ENCODE peak calls at places on chromosomes 11 and 22, in six cellular contexts. E is activated T-helper 1 cell treated with Interleukin-2 at 50 U/mL for 16 hours; P is SW 1271; K is GM12891; Z is stimulated activated CD8-positive, alpha-beta memory T cell treated with anti-CD3 and anti-CD28 coated beads, Interleukin-15, amount 100 ng/mL, for 4 hours; J is activated T-cell treated with anti-CD3 and anti-CD28 coated beads for 1 hour. S is an unnamed sample.

GRCh38 chr22:28002181-28002700 is 83.2 kb upstream of the PITPNB start:
- DNase-seq in J (no peak), P (no peak), Z (no peak), K (no peak), E (no peak), S (no peak)

GRCh38 chr11:93169950-93170561 is 27.7 kb downstream of the SLC36A4 start:
- DNase-seq in Z (no peak), J (no peak), E (no peak), P (no peak), K (no peak), S (no peak)

GRCh38 chr11:111942826-111943225 is 5.7 kb downstream of the DIXDC1 start:
- DNase-seq in J (no peak), E (no peak), Z (no peak), K (no peak), P (no peak), S (no peak)

GRCh38 chr22:39598017-39598965 is 27.7 kb downstream of the CACNA1I start:
- DNase-seq in Z (peak; percentile 21), E (peak; percentile 57), J (peak; percentile 72), P (no peak), K (peak; percentile 63), S (peak; percentile 46)

GRCh38 chr11:47233989-47234668 is 14.5 kb downstream of the ACP2 start:
- DNase-seq in E (no peak), K (no peak), Z (no peak), J (no peak), P (no peak), S (no peak)

GRCh38 chr11:79043726-79044125 is 397.1 kb downstream of the TENM4 start:
- DNase-seq in E (no peak), Z (no peak), J (no peak), P (no peak), K (no peak), S (no peak)

GRCh38 chr22:32619614-32620426 is 145.2 kb downstream of the FBXO7 start:
- DNase-seq in K (no peak), E (no peak), J (no peak), P (no peak), Z (no peak), S (no peak)

GRCh38 chr22:31084811-31085492 is 3.8 kb downstream of the SMTN start:
- DNase-seq in K (peak; percentile 95), P (no peak), Z (peak; percentile 78), J (peak; percentile 82), E (peak; percentile 78), S (peak; percentile 77)

GRCh38 chr11:35785287-35786167 is 123.0 kb downstream of the TRIM44 start:
- DNase-seq in K (no peak), P (no peak), Z (no peak), J (no peak), E (no peak), S (no peak)

GRCh38 chr22:36457688-36458450 is 23.6 kb downstream of the TXN2 start:
- DNase-seq in E (no peak), Z (no peak), P (no peak), K (no peak), J (no peak), S (no peak)

GRCh38 chr11:115052601-115053000 is 374.3 kb downstream of the NXPE2 start:
- DNase-seq in K (no peak), E (no peak), Z (no peak), P (no peak), J (no peak), S (no peak)

GRCh38 chr11:37107415-37107814 is 509.4 kb upstream of the RAG2 start:
- DNase-seq in K (no peak), P (no peak), J (no peak), E (no peak), Z (no peak), S (no peak)

GRCh38 chr11:102112654-102112926 is 2.3 kb downstream of the YAP1 start:
- DNase-seq in P (no peak), Z (no peak), J (no peak), E (no peak), K (no peak), S (no peak)

GRCh38 chr11:126817523-126818450 is 182.8 kb downstream of the KIRREL3 start:
- DNase-seq in K (no peak), J (no peak), P (no peak), E (no peak), Z (no peak), S (no peak)

GRCh38 chr11:111982019-111982464 is 43.2 kb upstream of the DLAT start:
- DNase-seq in P (no peak), Z (peak; percentile 19), K (peak; percentile 51), J (peak; percentile 41), E (no peak), S (peak; percentile 21)

GRCh38 chr22:40410272-40410671 is 39.9 kb downstream of the SGSM3 start:
- DNase-seq in P (no peak), E (no peak), Z (no peak), K (no peak), J (no peak), S (no peak)

GRCh38 chr11:10376061-10376460 is 71.2 kb downstream of the ADM start:
- DNase-seq in P (no peak), K (no peak), J (no peak), E (no peak), Z (no peak), S (no peak)

GRCh38 chr11:59417023-59417422 is 9.2 kb downstream of the OR5A2 start:
- DNase-seq in P (no peak), K (no peak), J (no peak), Z (no peak), E (no peak), S (no peak)

GRCh38 chr11:92302766-92303165 is 78.1 kb downstream of the FAT3 start:
- DNase-seq in E (no peak), P (no peak), J (no peak), K (no peak), Z (no peak), S (no peak)

GRCh38 chr11:131644204-131644603 is 273.8 kb downstream of the NTM start:
- DNase-seq in J (no peak), K (no peak), E (no peak), Z (no peak), P (no peak), S (no peak)

GRCh38 chr11:96246718-96247540 is 96.1 kb downstream of the MAML2 start:
- DNase-seq in K (no peak), P (no peak), E (no peak), Z (no peak), J (no peak), S (no peak)

GRCh38 chr22:50620861-50621490 is 7.0 kb downstream of the ARSA start:
- DNase-seq in E (peak; percentile 41), P (no peak), J (peak; percentile 31), K (no peak), Z (peak; percentile 19), S (peak; percentile 29)

GRCh38 chr11:131897976-131898375 is 527.6 kb downstream of the NTM start:
- DNase-seq in K (no peak), Z (no peak), P (no peak), E (no peak), J (no peak), S (no peak)

GRCh38 chr11:20353829-20354434 is 9.6 kb upstream of the HTATIP2 start:
- DNase-seq in E (no peak), Z (no peak), P (no peak), J (peak; percentile 7), K (no peak), S (no peak)

GRCh38 chr22:48640890-48641771 is 1186.5 kb downstream of the BRD1 start:
- DNase-seq in Z (no peak), E (no peak), P (no peak), J (no peak), K (no peak), S (no peak)

GRCh38 chr11:48013269-48013901 is 33.0 kb downstream of the PTPRJ start:
- DNase-seq in Z (no peak), E (peak; percentile 38), P (peak; percentile 15), K (no peak), J (no peak), S (peak; percentile 40)

GRCh38 chr22:43789452-43789851 is 22.7 kb downstream of the EFCAB6 start:
- DNase-seq in P (no peak), K (no peak), Z (no peak), E (no peak), J (no peak), S (no peak)

GRCh38 chr11:74090701-74091100 is 80.1 kb downstream of the C2CD3 start:
- DNase-seq in P (no peak), K (no peak), E (no peak), Z (no peak), J (no peak), S (no peak)

GRCh38 chr11:128471138-128471661 is 116.2 kb downstream of the ETS1 start:
- DNase-seq in E (no peak), P (no peak), J (no peak), Z (no peak), K (no peak), S (no peak)

GRCh38 chr11:29432719-29433325 is 584.0 kb downstream of the KCNA4 start:
- DNase-seq in E (no peak), J (no peak), P (no peak), Z (no peak), K (no peak), S (no peak)

GRCh38 chr22:33515733-33516297 is 404.5 kb downstream of the LARGE1 start:
- DNase-seq in Z (no peak), K (no peak), E (no peak), J (no peak), P (no peak), S (no peak)

GRCh38 chr22:49925525-49926128 is 7.2 kb downstream of the CRELD2 start:
- DNase-seq in E (peak; percentile 60), K (peak; percentile 67), P (no peak), Z (peak; percentile 66), J (peak; percentile 55), S (peak; percentile 67)

GRCh38 chr11:8906629-8907028 is 4.4 kb upstream of the AKIP1 start:
- DNase-seq in K (no peak), Z (no peak), J (no peak), E (no peak), P (peak; percentile 7), S (no peak)

GRCh38 chr22:50180727-50181521 is 4.8 kb upstream of the TRABD start:
- DNase-seq in P (no peak), J (no peak), K (no peak), E (no peak), Z (no peak), S (no peak)

GRCh38 chr11:1839924-1840779 is 1.4 kb downstream of the TNNI2 start:
- DNase-seq in Z (no peak), E (no peak), P (no peak), K (peak; percentile 81), J (no peak), S (no peak)

S was measured in activated gamma-delta T cell treated with anti-CD3 and anti-CD28 coated beads, Interleukin-2, amount 50 U/mL, for 16 hours.